ENCODE peak calls at places on chromosomes 4 and X, in eight cellular contexts. K is lower lobe of right lung, S is tibial nerve, B is OCI-LY7, F is A549, C is gastrocnemius medialis, Q is Peyer's patch, Y is HCT116. X is an unnamed sample. For H3K4me1, the result is how much of the 10 kb centered on the place peaks cover.

GRCh38 chr4:119299221-119300071 is 22.5 kb downstream of the FABP2 start:
- DNase-seq in K (no peak), S (no peak), B (peak), F (no peak), C (no peak), Q (no peak), Y (no peak), X (peak)

GRCh38 chr4:80107374-80107773 is 34.3 kb upstream of the ANTXR2 start:
- DNase-seq in K (no peak), S (no peak), B (no peak), F (no peak), C (no peak), Q (no peak), Y (no peak), X (no peak)

GRCh38 chr4:20831746-20832145 is 131.5 kb downstream of the PACRGL start:
- DNase-seq in K (no peak), S (no peak), B (no peak), F (no peak), C (no peak), Q (no peak), Y (no peak), X (no peak)

GRCh38 chr4:38281416-38282071 is 321.3 kb downstream of the PTTG2 start:
- DNase-seq in K (no peak), S (no peak), B (no peak), F (no peak), C (no peak), Q (no peak), Y (no peak), X (no peak)

GRCh38 chrX:129116651-129117050 is 406.6 kb downstream of the SMARCA1 start:
- DNase-seq in K (no peak), S (no peak), B (no peak), F (no peak), C (no peak), Q (no peak), Y (no peak), X (no peak)

GRCh38 chr4:6869944-6870343 is 39.7 kb upstream of the TBC1D14 start:
- DNase-seq in K (no peak), S (no peak), B (no peak), F (no peak), C (peak), Q (no peak), Y (no peak), X (no peak)

GRCh38 chr4:80252953-80253352 is 13.5 kb upstream of the FGF5 start:
- DNase-seq in K (no peak), S (no peak), B (no peak), F (no peak), C (no peak), Q (no peak), Y (no peak), X (no peak)

GRCh38 chrX:103817502-103817901 is 14.6 kb downstream of the RAB9B start:
- DNase-seq in K (no peak), S (peak), B (peak), F (no peak), C (no peak), Q (no peak), Y (peak), X (peak)

GRCh38 chrX:24494544-24495113 is 29.5 kb downstream of the PDK3 start:
- DNase-seq in K (no peak), S (peak), B (no peak), F (peak), C (no peak), Q (no peak), Y (no peak), X (no peak)

GRCh38 chrX:48508400-48509244 is at the start of gene PORCN:
- DNase-seq in K (peak), S (peak), B (peak), F (peak), C (peak), Q (peak), Y (no peak), X (peak)

GRCh38 chr4:146916479-146917076 is 29.1 kb downstream of the TTC29 start:
- DNase-seq in K (no peak), S (peak), B (peak), F (peak), C (no peak), Q (no peak), Y (peak), X (no peak)

GRCh38 chr4:8940792-8941491 is 69.3 kb upstream of the HMX1 start:
- DNase-seq in K (no peak), S (no peak), B (no peak), F (no peak), C (no peak), Q (no peak), Y (no peak), X (no peak)

GRCh38 chr4:176380352-176381157 is 60.8 kb downstream of the SPCS3 start:
- DNase-seq in K (no peak), S (no peak), B (no peak), F (no peak), C (no peak), Q (no peak), Y (no peak), X (no peak)

GRCh38 chrX:13968198-13968597 is 61.5 kb downstream of the GEMIN8 start:
- DNase-seq in K (no peak), S (no peak), B (no peak), F (no peak), C (no peak), Q (no peak), Y (no peak), X (no peak)

GRCh38 chr4:165873298-165874071 is 448 bp downstream of the TLL1 start:
- DNase-seq in K (peak), S (no peak), B (no peak), F (peak), C (no peak), Q (peak), Y (no peak), X (no peak)

GRCh38 chr4:53116959-53117358 is 248.9 kb downstream of the SCFD2 start:
- DNase-seq in K (no peak), S (peak), B (no peak), F (no peak), C (no peak), Q (no peak), Y (no peak), X (no peak)

GRCh38 chr4:163380703-163381102 is 37.0 kb downstream of the NPY5R start:
- DNase-seq in K (no peak), S (no peak), B (no peak), F (no peak), C (no peak), Q (no peak), Y (no peak), X (no peak)

GRCh38 chr4:141711211-141711610 is 74.8 kb downstream of the IL15 start:
- DNase-seq in K (no peak), S (peak), B (no peak), F (no peak), C (no peak), Q (no peak), Y (no peak), X (no peak)

GRCh38 chrX:74419861-74420193 is 1.5 kb upstream of the SLC16A2 start:
- DNase-seq in K (no peak), S (no peak), B (no peak), F (no peak), C (no peak), Q (no peak), Y (no peak), X (no peak)

GRCh38 chrX:44344687-44345086 is 1.2 kb upstream of the EFHC2 start:
- DNase-seq in K (no peak), S (no peak), B (no peak), F (no peak), C (no peak), Q (no peak), Y (no peak), X (peak)

GRCh38 chrX:21766101-21766500 is 8.2 kb upstream of the SMPX start:
- DNase-seq in K (no peak), S (no peak), B (no peak), F (no peak), C (no peak), Q (no peak), Y (no peak), X (no peak)

DNA sequence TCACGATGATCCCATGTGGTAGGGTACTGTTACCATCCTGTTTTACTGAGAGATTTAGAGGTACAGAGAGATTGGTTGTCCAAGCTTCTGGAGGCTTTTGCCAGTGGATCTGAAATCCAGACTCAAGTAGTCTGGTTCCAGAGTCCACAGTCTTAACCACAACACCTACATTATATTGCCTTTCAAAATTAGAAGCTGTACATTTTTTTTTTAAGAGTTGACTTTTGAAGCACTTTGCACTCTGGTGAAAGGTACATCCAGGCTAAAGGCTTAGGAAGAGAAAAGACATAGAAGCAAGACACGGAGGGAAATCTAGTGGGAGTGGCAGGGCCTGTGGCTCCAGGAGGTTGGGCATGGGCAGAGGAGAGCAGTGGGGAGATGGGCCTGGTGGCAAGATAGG is 122.1 kb downstream of the AFF1 start:
- DNase-seq in K (no peak), S (no peak), B (no peak), F (no peak), C (no peak), Q (no peak), Y (no peak), X (no peak)
- H3K4me1 ChIP-seq in K (half or more), S (half or more), B (under half), F (under half), C (half or more), Q (under half), Y (under half), X (under half)

DNA sequence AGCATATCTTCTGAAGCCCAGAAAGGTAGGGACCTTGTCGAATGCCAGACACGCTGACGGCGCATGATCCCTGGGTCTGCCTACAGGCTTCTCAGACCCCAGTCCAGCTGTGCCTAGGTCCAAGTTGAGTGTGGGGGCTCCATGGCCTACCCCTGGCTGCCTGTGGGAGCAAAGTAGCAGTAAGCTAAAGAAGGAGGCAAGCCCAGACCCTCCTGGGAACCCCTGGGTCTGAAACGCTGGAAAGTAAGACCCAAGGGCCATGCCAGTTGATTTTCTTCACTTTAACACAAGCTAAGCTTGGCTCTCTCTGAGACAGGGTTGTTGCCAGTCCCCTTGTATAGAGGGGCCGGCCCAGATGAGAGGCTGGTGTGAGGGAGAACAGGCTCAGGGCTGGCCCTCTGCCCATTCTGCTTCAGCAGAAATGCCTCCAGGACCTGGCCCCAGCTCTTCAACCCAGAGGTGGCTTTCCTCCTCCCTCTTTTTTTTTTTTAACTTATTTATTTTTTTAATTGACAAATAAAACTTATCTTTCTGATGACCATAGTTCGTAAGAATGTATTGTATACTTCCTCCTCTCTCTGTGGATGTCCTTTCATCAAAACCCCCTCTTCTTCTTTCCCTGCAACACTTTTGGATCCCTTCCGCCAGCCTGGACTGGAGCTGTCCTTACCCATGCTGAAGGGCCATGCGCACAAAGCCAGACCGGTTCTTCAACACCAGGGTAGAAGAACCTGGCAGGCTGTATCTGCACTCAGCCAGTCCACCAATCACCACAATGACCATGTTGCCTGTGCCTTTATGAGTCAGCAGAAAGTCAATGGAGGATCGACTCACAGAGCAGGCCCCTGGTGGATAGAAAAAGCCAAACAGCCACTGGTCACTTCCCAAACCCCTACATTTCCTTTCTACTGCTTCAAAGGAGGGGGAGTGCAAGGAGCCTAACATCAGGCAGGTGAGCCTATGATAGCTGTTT is 7.1 kb downstream of the AWAT2 start:
- DNase-seq in K (no peak), S (no peak), B (no peak), F (no peak), C (no peak), Q (no peak), Y (peak), X (no peak)
- H3K4me1 ChIP-seq in K (under half), S (under half), B (under half), F (under half), C (under half), Q (under half), Y (under half), X (under half)

DNA sequence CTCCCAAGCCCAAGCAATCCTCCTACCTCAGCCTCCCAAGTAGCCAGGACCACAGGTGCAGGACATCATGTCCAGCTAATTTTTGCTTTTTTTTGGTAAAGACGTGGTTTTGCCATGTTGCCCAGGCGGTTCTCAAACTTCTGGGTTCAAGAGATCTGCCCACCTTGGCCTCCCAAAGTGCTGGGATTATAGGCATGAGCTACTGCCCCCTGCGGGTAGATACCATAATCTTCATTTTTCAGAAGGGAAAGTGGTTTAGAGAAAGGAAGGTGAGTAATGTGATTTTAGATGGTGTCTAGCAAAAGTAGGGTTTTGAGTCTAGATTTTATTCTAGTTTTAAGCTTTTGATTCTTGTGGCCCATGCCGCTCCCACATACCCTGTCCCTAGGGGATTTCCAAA is 205.3 kb upstream of the CLNK start:
- DNase-seq in K (no peak), S (no peak), B (no peak), F (no peak), C (no peak), Q (no peak), Y (no peak), X (no peak)
- H3K4me1 ChIP-seq in K (under half), S (under half), B (under half), F (under half), C (under half), Q (under half), Y (under half), X (under half)

DNA sequence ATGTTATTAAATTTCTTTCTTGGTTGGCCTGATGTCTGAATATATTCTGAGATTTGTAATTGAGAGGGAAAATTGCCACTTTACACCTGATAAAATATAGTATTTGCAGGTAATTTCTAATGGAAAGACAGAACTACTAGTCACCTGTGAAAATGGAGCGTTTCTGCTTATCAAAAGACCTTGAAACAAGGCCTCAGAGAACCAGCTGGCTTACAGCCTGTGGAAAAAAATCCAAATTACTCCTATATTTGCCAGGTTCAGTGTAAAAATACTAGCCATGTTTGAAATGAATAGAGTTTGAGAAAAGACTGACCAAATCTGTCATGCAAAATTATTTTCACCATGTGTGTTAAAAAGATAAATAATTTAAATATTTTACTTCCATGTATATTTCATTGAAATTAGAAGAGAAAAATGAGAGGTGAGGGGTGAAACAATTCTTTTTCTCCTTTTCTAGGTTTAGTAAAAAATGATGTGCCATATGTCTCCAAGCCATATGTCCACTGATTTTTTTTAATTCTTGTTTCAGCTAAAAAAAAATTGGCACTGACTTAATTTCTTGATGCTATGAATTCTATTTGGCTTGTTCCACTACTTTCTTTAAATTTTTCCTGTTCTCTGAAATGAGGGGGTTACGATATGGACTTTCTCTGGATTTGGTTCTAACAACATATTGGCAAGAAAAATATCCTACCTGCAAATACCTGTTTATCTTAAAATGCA is 464.9 kb downstream of the GRXCR1 start:
- DNase-seq in K (no peak), S (no peak), B (no peak), F (no peak), C (no peak), Q (no peak), Y (no peak), X (no peak)
- H3K4me1 ChIP-seq in K (under half), S (under half), B (under half), F (under half), C (under half), Q (under half), Y (under half), X (under half)

GRCh38 chr4:182192511-182193181 is 50.6 kb upstream of the TENM3 start:
- DNase-seq in K (no peak), S (no peak), B (no peak), F (no peak), C (no peak), Q (no peak), Y (no peak), X (no peak)
- H3K4me1 ChIP-seq in K (under half), S (under half), B (under half), F (under half), C (under half), Q (under half), Y (under half), X (under half)

DNA sequence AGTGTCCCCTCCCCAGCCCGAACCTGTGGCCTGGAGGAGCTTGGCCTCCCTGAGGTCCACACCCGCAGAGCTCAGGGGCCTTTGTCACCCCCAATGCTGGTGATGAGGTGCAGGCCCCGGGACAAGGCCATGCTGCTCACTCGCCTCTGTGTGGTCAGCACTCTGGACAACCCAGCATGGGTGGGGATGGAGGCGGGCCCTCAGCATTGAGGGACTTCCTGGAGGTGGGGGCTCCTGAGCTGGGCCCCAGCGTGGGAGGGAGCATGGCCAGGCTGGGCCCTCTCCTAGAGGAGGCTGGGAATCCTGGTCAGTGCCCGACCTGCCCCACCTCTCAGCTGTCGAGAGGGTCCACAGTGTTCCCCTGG is 30.6 kb downstream of the TACC3 start:
- DNase-seq in K (peak), S (no peak), B (no peak), F (no peak), C (no peak), Q (no peak), Y (no peak), X (no peak)
- H3K4me1 ChIP-seq in K (under half), S (under half), B (under half), F (under half), C (under half), Q (under half), Y (under half), X (under half)

DNA sequence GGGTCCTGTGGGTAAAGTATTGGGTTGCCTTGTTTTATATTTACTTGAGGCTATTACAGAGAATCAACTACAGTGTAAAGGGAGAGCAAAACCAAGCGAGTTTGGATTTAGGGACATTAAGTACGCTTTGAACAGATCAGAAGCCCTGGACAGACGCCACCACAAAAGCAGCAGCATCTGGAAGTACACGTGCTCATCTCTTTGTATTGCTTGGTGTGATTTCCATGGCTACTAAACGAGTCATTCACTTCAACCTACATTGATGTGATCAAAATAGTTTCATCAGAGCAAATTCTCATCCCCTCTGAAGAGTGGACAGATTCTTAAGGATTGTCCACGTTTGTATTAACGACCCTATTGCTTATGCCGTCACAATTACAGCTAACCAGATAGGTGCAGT is 85.1 kb downstream of the SORBS2 start:
- DNase-seq in K (no peak), S (no peak), B (no peak), F (no peak), C (no peak), Q (no peak), Y (no peak), X (no peak)
- H3K4me1 ChIP-seq in K (under half), S (under half), B (under half), F (under half), C (under half), Q (under half), Y (under half), X (under half)

GRCh38 chr4:153488006-153488718 is 22.0 kb downstream of the TMEM131L start:
- DNase-seq in K (no peak), S (no peak), B (no peak), F (no peak), C (no peak), Q (no peak), Y (no peak), X (peak)

GRCh38 chr4:153486281-153487151 is 20.4 kb downstream of the TMEM131L start:
- DNase-seq in K (no peak), S (no peak), B (no peak), F (peak), C (peak), Q (no peak), Y (peak), X (peak)

GRCh38 chr4:153490985-153491483 is 24.9 kb downstream of the TMEM131L start:
- DNase-seq in K (no peak), S (no peak), B (no peak), F (no peak), C (no peak), Q (no peak), Y (no peak), X (no peak)

GRCh38 chr4:153488719-153489384 is 22.7 kb downstream of the TMEM131L start:
- DNase-seq in K (peak), S (no peak), B (no peak), F (no peak), C (peak), Q (no peak), Y (no peak), X (no peak)

DNA sequence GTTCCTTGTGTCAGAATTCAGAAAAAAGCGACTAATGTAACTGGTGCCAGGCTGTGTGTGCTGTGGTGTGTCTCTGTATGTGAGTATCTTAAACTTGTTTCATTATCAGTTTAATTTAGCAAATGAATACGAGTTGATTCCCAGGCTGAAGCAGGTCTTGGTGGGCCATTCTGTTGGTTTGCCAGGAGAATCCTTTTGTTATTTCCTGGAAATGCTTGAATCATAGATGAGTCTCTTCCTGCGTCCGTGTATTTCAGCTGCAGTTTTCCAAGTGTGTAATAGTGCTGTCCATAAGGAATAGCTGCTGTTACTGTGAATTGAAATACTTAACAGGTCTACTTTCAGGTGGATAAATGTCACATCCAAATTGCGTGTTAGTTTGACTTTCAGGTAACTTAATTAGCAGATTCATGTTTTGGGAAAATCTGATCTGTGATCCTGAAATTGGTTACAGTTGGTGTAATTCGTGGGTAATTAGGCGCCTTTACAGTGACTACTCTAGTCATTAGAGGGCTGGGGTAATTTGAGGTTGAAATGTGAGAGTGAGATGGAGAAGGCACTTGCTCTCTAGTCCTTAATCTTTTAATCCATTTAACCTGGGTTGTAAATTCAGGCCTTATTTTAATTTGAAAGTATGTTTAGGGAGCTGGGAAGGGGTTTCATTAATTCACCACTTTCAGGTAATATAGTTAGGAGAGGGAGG is 23.8 kb downstream of the TMEM131L start:
- DNase-seq in K (no peak), S (no peak), B (no peak), F (no peak), C (no peak), Q (no peak), Y (no peak), X (no peak)
- H3K4me1 ChIP-seq in K (under half), S (under half), B (half or more), F (under half), C (half or more), Q (under half), Y (half or more), X (half or more)